ENCODE peak calls at places on chromosomes 5 and 9, in six cellular contexts. L is H9, K is IMR-90, M is H1, J is neuronal stem cell, H is trophoblast cell. R is an unnamed sample.

GRCh38 chr9:96071245-96072124 is 196.0 kb downstream of the ERCC6L2 start:
- DNase-seq in L (peak; percentile 51), K (peak; percentile 47), M (peak; percentile 60), J (peak; percentile 21), H (no peak), R (peak; percentile 59)

GRCh38 chr5:1909346-1909985 is 26.7 kb upstream of the IRX4 start:
- DNase-seq in L (peak; percentile 12), K (no peak), M (no peak), J (no peak), H (no peak), R (no peak)

GRCh38 chr9:33885948-33886347 is 69.0 kb downstream of the UBE2R2 start:
- DNase-seq in L (no peak), K (no peak), M (no peak), J (no peak), H (no peak), R (no peak)

GRCh38 chr5:161481922-161482321 is 64.6 kb downstream of the GABRB2 start:
- DNase-seq in L (no peak), K (no peak), M (no peak), J (no peak), H (no peak), R (no peak)

GRCh38 chr5:67510204-67510603 is 313.6 kb upstream of the CD180 start:
- DNase-seq in L (no peak), K (no peak), M (no peak), J (no peak), H (no peak), R (no peak)

GRCh38 chr9:93644397-93645088 is 68.2 kb downstream of the PHF2 start:
- DNase-seq in L (no peak), K (no peak), M (no peak), J (no peak), H (peak; percentile 24), R (no peak)

GRCh38 chr5:143126121-143127019 is 277.1 kb downstream of the NR3C1 start:
- DNase-seq in L (no peak), K (peak; percentile 30), M (no peak), J (no peak), H (no peak), R (peak; percentile 76)

GRCh38 chr5:135578685-135579341 is at the start of gene CXCL14:
- DNase-seq in L (peak; percentile 83), K (peak; percentile 49), M (peak; percentile 68), J (peak; percentile 67), H (no peak), R (peak; percentile 57)

GRCh38 chr9:131840220-131840619 is 100.3 kb upstream of the RAPGEF1 start:
- DNase-seq in L (no peak), K (no peak), M (no peak), J (no peak), H (no peak), R (no peak)

GRCh38 chr5:43073597-43074546 is 33.8 kb upstream of the ANXA2R start:
- DNase-seq in L (peak; percentile 53), K (peak; percentile 40), M (peak; percentile 63), J (no peak), H (no peak), R (peak; percentile 30)

GRCh38 chr5:1750469-1750868 is 49.2 kb downstream of the MRPL36 start:
- DNase-seq in L (peak; percentile 12), K (no peak), M (peak; percentile 31), J (no peak), H (no peak), R (no peak)

DNA sequence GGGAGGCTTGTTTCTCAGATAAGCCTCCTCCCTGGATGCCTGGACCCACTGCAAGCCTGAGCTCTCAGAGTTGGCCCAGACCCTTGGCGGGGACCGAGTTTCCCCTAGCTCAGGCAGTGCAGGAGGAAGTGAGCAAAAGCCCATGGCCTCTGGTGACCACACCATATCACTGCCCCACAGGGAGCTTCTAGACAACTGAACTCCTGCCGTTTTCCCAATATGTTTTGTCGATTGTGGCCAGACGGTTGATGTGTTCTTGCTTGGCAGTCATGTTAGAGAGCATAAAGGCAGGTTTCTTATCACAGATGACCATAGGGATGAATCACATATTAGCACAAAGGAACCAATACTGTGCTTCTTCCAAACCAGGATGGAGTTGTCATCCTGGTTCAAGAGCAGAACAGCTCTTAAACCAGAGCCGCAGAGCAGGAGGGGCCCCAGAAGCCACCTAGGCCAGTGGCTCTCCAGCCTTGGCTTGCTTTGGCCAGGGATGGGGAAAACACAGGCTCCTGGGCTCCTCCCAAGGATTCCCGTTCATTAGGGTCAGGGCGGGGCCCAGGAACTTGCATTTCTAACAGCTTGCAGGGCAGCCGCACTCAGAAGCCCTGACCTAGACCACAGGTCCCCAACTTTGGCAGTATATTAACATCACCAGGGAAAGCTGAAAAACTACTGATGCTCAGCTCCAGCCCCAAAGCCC is 113.1 kb upstream of the TBC1D2 start:
- DNase-seq in L (no peak), K (peak; percentile 29), M (no peak), J (no peak), H (no peak), R (no peak)
- H3K14ac ChIP-seq in L (no peak overlapping the region), K (no peak overlapping the region), M (no peak overlapping the region), J (no peak overlapping the region), H (no peak overlapping the region), R (no peak overlapping the region)

GRCh38 chr5:61330879-61331406 is 1.1 kb upstream of the ZSWIM6 start:
- DNase-seq in L (peak; percentile 55), K (peak; percentile 78), M (peak; percentile 76), J (peak; percentile 68), H (peak; percentile 33), R (peak; percentile 83)

GRCh38 chr5:61332891-61333350 is 863 bp downstream of the ZSWIM6 start:
- DNase-seq in L (peak; percentile 31), K (peak; percentile 66), M (peak; percentile 56), J (peak; percentile 35), H (no peak), R (peak; percentile 71)

GRCh38 chr5:61333351-61334223 is 1.5 kb downstream of the ZSWIM6 start:
- DNase-seq in L (no peak), K (no peak), M (peak; percentile 64), J (peak; percentile 40), H (peak; percentile 26), R (peak; percentile 34)

GRCh38 chr5:61331407-61332368 is at the start of gene ZSWIM6:
- DNase-seq in L (peak; percentile 98), K (peak; percentile 99), M (peak; percentile 97), J (peak; percentile 99), H (peak; percentile 87), R (peak; percentile 99)

GRCh38 chr5:61332369-61332745 is 299 bp downstream of the ZSWIM6 start:
- DNase-seq in L (no peak), K (no peak), M (no peak), J (peak; percentile 40), H (no peak), R (peak; percentile 28)
- H3K18ac ChIP-seq in L (no peak overlapping the region), K (no peak overlapping the region), M (no peak overlapping the region), J (peak overlapping the region; percentile 97), H (peak overlapping the region; percentile 94), R (peak overlapping the region; percentile 75)

DNA sequence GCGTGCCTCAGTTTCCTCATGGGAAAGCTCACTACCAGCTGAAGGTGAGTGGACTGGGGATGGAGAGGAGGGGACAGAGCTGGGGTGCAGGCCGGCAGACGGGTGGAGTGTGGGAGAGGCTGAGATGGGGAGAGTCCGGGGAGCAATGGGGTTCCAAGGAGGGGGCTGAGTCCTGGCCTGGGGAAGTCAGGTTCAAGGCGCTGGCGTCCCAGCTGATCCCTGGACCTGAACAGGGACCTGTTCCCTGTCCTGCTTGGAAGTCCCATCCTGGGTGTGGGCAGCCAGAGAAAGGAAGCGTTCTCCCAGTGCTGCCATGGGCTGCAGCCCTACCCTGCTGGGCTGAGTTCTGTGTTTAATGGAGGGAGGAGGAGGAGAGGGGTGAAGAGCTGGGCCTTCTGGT is 60.9 kb upstream of the GNE start:
- DNase-seq in L (no peak), K (no peak), M (no peak), J (no peak), H (no peak), R (no peak)
- H3K14ac ChIP-seq in L (no peak overlapping the region), K (no peak overlapping the region), M (no peak overlapping the region), J (no peak overlapping the region), H (no peak overlapping the region), R (no peak overlapping the region)

GRCh38 chr9:135007601-135008000 is 79.9 kb upstream of the OLFM1 start:
- DNase-seq in L (no peak), K (no peak), M (no peak), J (no peak), H (no peak), R (no peak)

GRCh38 chr9:135008416-135008815 is 79.1 kb upstream of the OLFM1 start:
- DNase-seq in L (no peak), K (no peak), M (no peak), J (no peak), H (no peak), R (no peak)

GRCh38 chr9:135009051-135009560 is 78.4 kb upstream of the OLFM1 start:
- DNase-seq in L (no peak), K (no peak), M (no peak), J (no peak), H (no peak), R (no peak)

GRCh38 chr9:135004772-135005171 is 82.7 kb upstream of the OLFM1 start:
- DNase-seq in L (no peak), K (no peak), M (no peak), J (no peak), H (no peak), R (no peak)

GRCh38 chr9:135006911-135007570 is 80.4 kb upstream of the OLFM1 start:
- DNase-seq in L (no peak), K (no peak), M (no peak), J (no peak), H (no peak), R (no peak)
- H3K18ac ChIP-seq in L (no peak overlapping the region), K (no peak overlapping the region), M (no peak overlapping the region), J (no peak overlapping the region), H (no peak overlapping the region), R (no peak overlapping the region)

GRCh38 chr5:160198886-160199409 is 30.4 kb upstream of the FABP6 start:
- DNase-seq in L (peak; percentile 38), K (no peak), M (peak; percentile 60), J (no peak), H (no peak), R (peak; percentile 8)
- H3K14ac ChIP-seq in L (no peak overlapping the region), K (peak overlapping the region; percentile 25), M (no peak overlapping the region), J (no peak overlapping the region), H (no peak overlapping the region), R (no peak overlapping the region)

GRCh38 chr5:77306531-77306930 is 96.1 kb downstream of the PDE8B start:
- DNase-seq in L (no peak), K (no peak), M (no peak), J (no peak), H (peak; percentile 26), R (no peak)

GRCh38 chr5:77310494-77311216 is 100.2 kb downstream of the PDE8B start:
- DNase-seq in L (no peak), K (no peak), M (no peak), J (no peak), H (no peak), R (no peak)

GRCh38 chr5:77308154-77308960 is 97.9 kb downstream of the PDE8B start:
- DNase-seq in L (peak; percentile 41), K (no peak), M (no peak), J (no peak), H (no peak), R (no peak)

GRCh38 chr5:77311217-77311571 is 100.7 kb downstream of the PDE8B start:
- DNase-seq in L (no peak), K (peak; percentile 44), M (no peak), J (no peak), H (no peak), R (peak; percentile 69)

GRCh38 chr5:77309140-77309539 is 98.7 kb downstream of the PDE8B start:
- DNase-seq in L (no peak), K (no peak), M (no peak), J (no peak), H (no peak), R (no peak)
- H3K18ac ChIP-seq in L (no peak overlapping the region), K (no peak overlapping the region), M (no peak overlapping the region), J (no peak overlapping the region), H (no peak overlapping the region), R (no peak overlapping the region)